ENCODE peak calls at places on chromosomes 16 and 17, in six cellular contexts. B is fibroblast of mammary gland, Y is tibial artery, O is MM.1S, F is prostate gland, L is foreskin fibroblast. X is an unnamed sample.

GRCh38 chr16:80287674-80288073 is 253.1 kb upstream of the DYNLRB2 start:
- DNase-seq in B (no peak), Y (no peak), O (no peak), F (no peak), L (no peak), X (no peak)

GRCh38 chr17:9054611-9055010 is 33.3 kb downstream of the NTN1 start:
- DNase-seq in B (no peak), Y (no peak), O (no peak), F (no peak), L (no peak), X (no peak)

GRCh38 chr17:77675411-77675810 is 283.1 kb upstream of the TNRC6C start:
- DNase-seq in B (no peak), Y (peak), O (no peak), F (no peak), L (no peak), X (no peak)

GRCh38 chr17:83173997-83174858 is 94.8 kb downstream of the METRNL start:
- DNase-seq in B (peak), Y (no peak), O (no peak), F (peak), L (no peak), X (peak)

GRCh38 chr17:28347261-28347891 is 10.0 kb downstream of the POLDIP2 start:
- DNase-seq in B (peak), Y (no peak), O (no peak), F (no peak), L (peak), X (peak)

GRCh38 chr17:67990909-67991308 is 5.4 kb downstream of the C17orf58 start:
- DNase-seq in B (no peak), Y (no peak), O (no peak), F (no peak), L (no peak), X (no peak)

GRCh38 chr17:27596106-27596505 is 34.9 kb upstream of the LGALS9 start:
- DNase-seq in B (no peak), Y (no peak), O (no peak), F (no peak), L (no peak), X (peak)

GRCh38 chr17:19752216-19753048 is 4.3 kb upstream of the ALDH3A1 start:
- DNase-seq in B (no peak), Y (no peak), O (no peak), F (no peak), L (no peak), X (no peak)

GRCh38 chr16:49441366-49441780 is 67.8 kb downstream of the C16orf78 start:
- DNase-seq in B (no peak), Y (peak), O (peak), F (no peak), L (no peak), X (no peak)

GRCh38 chr16:14121135-14121534 is 50.0 kb downstream of the MRTFB start:
- DNase-seq in B (no peak), Y (no peak), O (no peak), F (no peak), L (no peak), X (no peak)

GRCh38 chr17:72189781-72190593 is 69.2 kb downstream of the SOX9 start:
- DNase-seq in B (no peak), Y (no peak), O (no peak), F (no peak), L (no peak), X (no peak)

GRCh38 chr17:36813357-36813756 is 123.9 kb upstream of the LHX1 start:
- DNase-seq in B (no peak), Y (no peak), O (no peak), F (no peak), L (no peak), X (no peak)

GRCh38 chr16:55324491-55325447 is 766 bp downstream of the IRX6 start:
- DNase-seq in B (peak), Y (peak), O (no peak), F (no peak), L (peak), X (no peak)

GRCh38 chr16:86087011-86087453 is 188.1 kb downstream of the IRF8 start:
- DNase-seq in B (no peak), Y (peak), O (no peak), F (no peak), L (no peak), X (no peak)

GRCh38 chr16:83906690-83907089 is 7.8 kb downstream of the MLYCD start:
- DNase-seq in B (peak), Y (no peak), O (no peak), F (no peak), L (no peak), X (peak)

GRCh38 chr17:29778936-29779811 is 150.9 kb downstream of the SSH2 start:
- DNase-seq in B (peak), Y (peak), O (peak), F (peak), L (peak), X (peak)

GRCh38 chr17:75270218-75270965 is 639 bp downstream of the MIF4GD start:
- DNase-seq in B (peak), Y (peak), O (peak), F (peak), L (peak), X (peak)

GRCh38 chr17:34637548-34638525 is 58.5 kb downstream of the TMEM132E start:
- DNase-seq in B (peak), Y (peak), O (peak), F (peak), L (peak), X (peak)

GRCh38 chr17:37176683-37177082 is 199.1 kb upstream of the C17orf78 start:
- DNase-seq in B (peak), Y (no peak), O (no peak), F (no peak), L (peak), X (peak)

GRCh38 chr17:17256316-17256715 is 19.3 kb upstream of the FLCN start:
- DNase-seq in B (no peak), Y (no peak), O (no peak), F (no peak), L (no peak), X (no peak)

GRCh38 chr16:85514295-85514600 is 98.9 kb upstream of the GSE1 start:
- DNase-seq in B (no peak), Y (no peak), O (no peak), F (no peak), L (no peak), X (no peak)

GRCh38 chr17:49717371-49717841 is 9.6 kb upstream of the SLC35B1 start:
- DNase-seq in B (no peak), Y (no peak), O (no peak), F (no peak), L (no peak), X (no peak)

DNA sequence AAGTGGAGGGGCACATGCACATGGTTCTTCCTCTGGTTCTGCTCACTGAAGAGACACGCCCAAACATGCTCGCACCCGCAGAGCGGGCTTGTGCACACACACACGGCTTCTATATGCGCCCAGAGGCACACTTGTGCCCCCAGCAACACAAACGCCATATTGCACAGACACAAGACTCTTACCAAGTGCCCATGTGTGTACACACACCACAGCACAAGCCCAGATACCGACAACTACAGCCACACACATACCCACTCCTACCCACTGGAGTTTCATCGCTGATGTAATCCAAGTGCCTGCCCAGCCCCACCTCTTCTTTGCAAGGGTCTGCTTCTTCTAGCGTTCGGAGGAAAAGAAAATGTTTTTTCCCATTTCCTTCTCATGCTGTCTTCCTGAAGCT is 6.5 kb upstream of the PRR29 start:
- DNase-seq in B (no peak), Y (peak), O (no peak), F (no peak), L (no peak), X (no peak)
- TF ChIP-seq CTCF in B (no peak), Y (no peak), O (no peak), F (no peak), L (no peak), X (no peak)

GRCh38 chr17:56676807-56677206 is 83.3 kb downstream of the NOG start:
- DNase-seq in B (no peak), Y (no peak), O (no peak), F (no peak), L (no peak), X (no peak)

GRCh38 chr17:56667925-56668324 is 74.4 kb downstream of the NOG start:
- DNase-seq in B (no peak), Y (no peak), O (no peak), F (no peak), L (no peak), X (no peak)

GRCh38 chr17:56674401-56674925 is 81.0 kb downstream of the NOG start:
- DNase-seq in B (no peak), Y (no peak), O (no peak), F (no peak), L (no peak), X (no peak)

GRCh38 chr17:56675876-56676660 is 82.6 kb downstream of the NOG start:
- DNase-seq in B (no peak), Y (no peak), O (no peak), F (no peak), L (no peak), X (no peak)

GRCh38 chr17:56672195-56672594 is 78.7 kb downstream of the NOG start:
- DNase-seq in B (no peak), Y (no peak), O (no peak), F (no peak), L (no peak), X (no peak)
- H3K4me3 ChIP-seq in B (no peak), Y (no peak), O (no peak), F (no peak), L (no peak), X (no peak)

GRCh38 chr17:81693491-81694360 is 9.4 kb upstream of the MRPL12 start:
- DNase-seq in B (no peak), Y (no peak), O (no peak), F (no peak), L (no peak), X (no peak)
- TF ChIP-seq CTCF in B (no peak), Y (no peak), O (no peak), F (no peak), L (no peak), X (no peak)

GRCh38 chr17:50944902-50945720 is 79.0 kb upstream of the TOB1 start:
- DNase-seq in B (no peak), Y (peak), O (no peak), F (no peak), L (no peak), X (no peak)
- H3K4me3 ChIP-seq in B (no peak), Y (peak), O (peak), F (peak), L (no peak), X (no peak)

GRCh38 chr17:42743595-42744282 is 1.1 kb downstream of the EZH1 start:
- DNase-seq in B (no peak), Y (no peak), O (no peak), F (no peak), L (no peak), X (no peak)
- TF ChIP-seq CTCF in B (peak), Y (no peak), O (peak), F (no peak), L (peak), X (peak)

X was measured in fibroblast of the aortic adventitia.